ENCODE peak calls at places on chromosomes 1 and 21, in eight cellular contexts. T is activated CD4-positive, CD25-positive, alpha-beta regulatory T cell treated with anti-CD3 and anti-CD28 coated beads, Interleukin-2, amount 50 U/mL, for 72 hours; C is mesenteric fat pad; S is NCI-H1092 treated with DMSO at 0.1 percent for 48 hours; H is mesendoderm; B is GM03348; U is progenitor cell of endocrine pancreas; Q is SW480. E is an unnamed sample.

GRCh38 chr1:20082772-20083171 is 12.8 kb downstream of the PLA2G5 start:
- DNase-seq in S (no peak), B (no peak), Q (no peak), C (no peak), H (no peak), U (no peak), T (no peak), E (no peak)

GRCh38 chr1:243471026-243471685 is 215.3 kb downstream of the SDCCAG8 start:
- DNase-seq in C (no peak), U (no peak), H (peak), S (no peak), Q (no peak), B (no peak), T (no peak), E (no peak)

GRCh38 chr1:115712911-115713609 is 55.5 kb downstream of the CASQ2 start:
- DNase-seq in H (peak), T (no peak), S (no peak), U (no peak), B (no peak), Q (peak), C (no peak), E (no peak)

GRCh38 chr1:53732912-53733317 is 6.0 kb downstream of the GLIS1 start:
- DNase-seq in C (no peak), Q (no peak), B (peak), T (no peak), U (no peak), S (no peak), H (no peak), E (peak)

GRCh38 chr1:224149733-224150132 is 33.3 kb upstream of the DEGS1 start:
- DNase-seq in B (no peak), U (no peak), H (peak), S (no peak), C (no peak), T (no peak), Q (no peak), E (no peak)

GRCh38 chr1:201376464-201377374 is 761 bp downstream of the TNNT2 start:
- DNase-seq in C (no peak), U (peak), T (no peak), B (peak), S (no peak), H (peak), Q (peak), E (no peak)

GRCh38 chr1:59107916-59108315 is 189.0 kb upstream of the FGGY start:
- DNase-seq in T (no peak), S (no peak), H (no peak), U (no peak), B (no peak), C (no peak), Q (no peak), E (no peak)

GRCh38 chr1:29388170-29388569 is 151.8 kb downstream of the PTPRU start:
- DNase-seq in C (peak), U (no peak), S (no peak), B (no peak), Q (no peak), H (no peak), T (no peak), E (no peak)

GRCh38 chr1:234102591-234102990 is 198.1 kb downstream of the SLC35F3 start:
- DNase-seq in T (no peak), B (no peak), H (no peak), Q (no peak), U (no peak), C (no peak), S (peak), E (no peak)

GRCh38 chr1:115402753-115403184 is 64.7 kb upstream of the NGF start:
- DNase-seq in C (no peak), Q (no peak), B (no peak), T (no peak), U (no peak), H (no peak), S (no peak), E (no peak)

GRCh38 chr21:26798856-26799751 is 46.1 kb downstream of the ADAMTS1 start:
- DNase-seq in B (no peak), H (no peak), Q (no peak), T (no peak), S (peak), C (no peak), U (no peak), E (no peak)

GRCh38 chr1:1630965-1631792 is 794 bp upstream of the MMP23B start:
- DNase-seq in B (peak), H (peak), U (no peak), T (no peak), Q (no peak), C (no peak), S (no peak), E (no peak)

GRCh38 chr1:226436855-226437491 is 29.1 kb upstream of the PARP1 start:
- DNase-seq in B (no peak), H (no peak), U (no peak), Q (no peak), C (no peak), S (peak), T (no peak), E (no peak)

GRCh38 chr1:156143765-156144489 is 9.5 kb upstream of the SEMA4A start:
- DNase-seq in Q (no peak), T (no peak), B (no peak), H (no peak), S (no peak), U (no peak), C (no peak), E (no peak)

GRCh38 chr1:204408074-204408507 is 3.5 kb downstream of the PPP1R15B start:
- DNase-seq in S (peak), H (no peak), U (no peak), B (peak), C (no peak), T (no peak), Q (no peak), E (no peak)

GRCh38 chr1:215568287-215568692 is 1.2 kb downstream of the KCTD3 start:
- DNase-seq in H (no peak), B (peak), C (no peak), S (peak), U (no peak), T (no peak), Q (peak), E (peak)

GRCh38 chr1:35122311-35122710 is 43.1 kb downstream of the ZMYM1 start:
- DNase-seq in S (no peak), H (no peak), U (no peak), B (no peak), T (no peak), Q (no peak), C (no peak), E (no peak)

GRCh38 chr1:33494929-33495328 is 22.5 kb downstream of the ZSCAN20 start:
- DNase-seq in Q (no peak), H (peak), U (no peak), T (no peak), C (no peak), S (no peak), B (no peak), E (no peak)

GRCh38 chr21:44771896-44772525 is 29.6 kb downstream of the UBE2G2 start:
- DNase-seq in B (no peak), H (no peak), S (no peak), C (peak), T (no peak), U (no peak), Q (no peak), E (no peak)

GRCh38 chr1:200675588-200675852 is 5.8 kb upstream of the DDX59 start:
- DNase-seq in U (no peak), S (no peak), C (no peak), T (no peak), B (no peak), H (no peak), Q (no peak), E (no peak)

GRCh38 chr1:201447911-201448871 is 20.8 kb downstream of the PHLDA3 start:
- DNase-seq in B (peak), H (peak), Q (peak), C (no peak), T (peak), S (peak), U (peak), E (no peak)

GRCh38 chr1:164937297-164937696 is 378.3 kb downstream of the PBX1 start:
- DNase-seq in H (no peak), S (no peak), B (no peak), C (no peak), T (no peak), Q (no peak), U (no peak), E (no peak)

GRCh38 chr21:26389971-26390641 is 183.0 kb downstream of the CYYR1 start:
- DNase-seq in U (no peak), B (peak), C (no peak), Q (peak), T (no peak), H (peak), S (no peak), E (peak)

GRCh38 chr1:47436979-47437517 is 796 bp upstream of the FOXD2 start:
- DNase-seq in U (no peak), B (peak), C (no peak), H (no peak), Q (peak), T (no peak), S (peak), E (no peak)

GRCh38 chr21:36113647-36114428 is 21.0 kb upstream of the CBR3 start:
- DNase-seq in C (no peak), S (peak), H (no peak), U (no peak), Q (peak), B (no peak), T (no peak), E (no peak)

GRCh38 chr1:63611231-63611630 is 18.0 kb downstream of the PGM1 start:
- DNase-seq in C (no peak), T (no peak), H (peak), S (no peak), U (no peak), B (no peak), Q (no peak), E (no peak)

GRCh38 chr1:53500184-53501064 is 41.2 kb downstream of the DMRTB1 start:
- DNase-seq in C (no peak), T (no peak), S (peak), B (no peak), Q (no peak), H (no peak), U (no peak), E (no peak)

GRCh38 chr21:31531967-31532366 is 127.5 kb upstream of the SOD1 start:
- DNase-seq in S (peak), B (no peak), C (no peak), U (no peak), Q (no peak), T (no peak), H (peak), E (no peak)

GRCh38 chr1:226973898-226974543 is 33.9 kb downstream of the COQ8A start:
- DNase-seq in U (no peak), B (peak), T (no peak), H (peak), C (no peak), S (peak), Q (no peak), E (peak)

GRCh38 chr1:234582186-234582585 is 27.8 kb downstream of the IRF2BP2 start:
- DNase-seq in H (no peak), S (no peak), C (no peak), T (no peak), B (no peak), U (no peak), Q (no peak), E (no peak)

GRCh38 chr1:109240158-109241152 is 8.9 kb upstream of the CELSR2 start:
- DNase-seq in T (no peak), U (no peak), H (peak), S (no peak), Q (no peak), C (no peak), B (peak), E (peak)